ENCODE peak calls at places on chromosomes 16 and 17, in ten cellular contexts. P is heart right ventricle, O is psoas muscle, Q is A549, E is GM23338, S is colonic mucosa, V is body of pancreas, N is ascending aorta, D is dorsolateral prefrontal cortex, H is NB4. A is an unnamed sample.

GRCh38 chr17:49388692-49389513 is 25.8 kb downstream of the PHB1 start:
- DNase-seq in E (no peak), D (no peak), V (no peak), Q (no peak), S (no peak), P (no peak), O (no peak), H (no peak), N (no peak), A (no peak)

GRCh38 chr17:40796846-40797245 is 2.9 kb downstream of the KRT28 start:
- DNase-seq in V (no peak), P (no peak), Q (no peak), N (no peak), S (no peak), E (peak; percentile 37), D (no peak), O (no peak), H (no peak), A (no peak)

GRCh38 chr16:68236804-68237242 is 896 bp upstream of the ESRP2 start:
- DNase-seq in P (no peak), D (no peak), S (no peak), E (peak; percentile 55), N (no peak), H (no peak), V (peak; percentile 40), Q (no peak), O (no peak), A (no peak)

GRCh38 chr17:58382108-58382884 is 30.3 kb upstream of the SUPT4H1 start:
- DNase-seq in E (no peak), O (no peak), N (no peak), Q (no peak), D (no peak), P (no peak), V (no peak), H (no peak), S (no peak), A (no peak)

GRCh38 chr17:80443916-80444708 is 29.1 kb downstream of the ENDOV start:
- DNase-seq in Q (no peak), S (no peak), H (no peak), D (no peak), O (peak; percentile 40), P (peak; percentile 2), E (peak; percentile 57), V (no peak), N (no peak), A (no peak)

GRCh38 chr17:1089915-1090314 is 89.9 kb downstream of the ABR start:
- DNase-seq in H (peak; percentile 78), N (peak; percentile 85), P (no peak), V (no peak), O (no peak), E (no peak), Q (no peak), S (no peak), D (no peak), A (peak; percentile 60)

GRCh38 chr17:9644910-9645751 is at the start of gene USP43:
- DNase-seq in H (peak; percentile 82), S (peak; percentile 81), N (no peak), D (no peak), Q (peak; percentile 47), V (peak; percentile 75), P (no peak), E (peak; percentile 79), O (no peak), A (peak; percentile 3)

GRCh38 chr17:47257651-47258339 is 4.2 kb downstream of the ITGB3 start:
- DNase-seq in P (no peak), D (no peak), S (no peak), N (no peak), O (no peak), H (peak; percentile 83), Q (no peak), E (no peak), V (no peak), A (peak; percentile 77)

DNA sequence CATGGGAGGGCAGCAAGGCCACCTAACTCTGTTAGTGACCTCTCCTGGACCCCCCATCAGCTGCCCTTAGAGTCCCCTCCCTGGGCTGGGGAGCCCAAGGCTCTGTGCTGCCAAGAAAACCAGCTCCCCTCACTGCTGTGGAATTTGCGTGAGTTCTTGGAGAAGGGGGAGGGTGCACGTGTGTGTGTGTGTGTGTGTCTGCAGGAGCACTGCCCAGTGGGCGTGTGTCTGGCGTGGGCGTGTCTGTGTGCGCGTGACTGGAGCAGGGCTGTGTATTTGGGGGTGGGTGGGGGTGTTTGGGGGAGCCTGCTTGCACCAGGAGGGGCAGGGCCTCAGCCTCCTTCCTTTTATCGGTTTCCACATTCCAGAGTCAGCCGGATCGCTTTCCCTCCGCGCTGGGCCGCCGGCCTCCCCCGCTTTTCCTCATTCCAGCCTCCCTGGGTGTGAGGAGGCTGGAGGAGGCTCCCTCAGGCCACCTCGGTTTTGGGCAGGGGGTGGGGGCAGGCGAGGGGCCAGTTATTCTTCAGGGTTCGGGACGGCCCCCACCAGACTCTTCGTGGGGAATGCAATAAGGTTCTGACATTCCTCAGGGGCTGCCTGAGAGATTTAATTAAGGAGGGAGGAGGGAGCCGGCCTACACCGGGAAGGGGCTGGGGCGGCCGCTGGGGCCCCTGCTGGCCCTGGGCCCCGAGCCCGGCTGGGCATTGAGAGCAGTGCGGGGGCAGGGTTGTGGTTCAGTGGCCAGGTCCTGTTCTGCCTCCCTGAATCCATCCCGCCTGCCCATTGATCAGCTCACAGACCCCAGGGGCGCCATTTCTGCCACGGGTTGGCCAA is 2.5 kb downstream of the VASN start:
- DNase-seq in D (no peak), O (peak; percentile 85), P (peak; percentile 68), V (peak; percentile 73), N (peak; percentile 94), Q (peak; percentile 36), S (peak; percentile 68), H (no peak), E (peak; percentile 79), A (peak; percentile 99)
- H3K4me3 ChIP-seq in D (peak overlapping the region; percentile 70), O (peak overlapping the region; percentile 67), P (peak overlapping the region; percentile 71), V (no peak overlapping the region), N (peak overlapping the region; percentile 64), Q (peak overlapping the region; percentile 27), S (no peak overlapping the region), H (no peak overlapping the region), E (peak overlapping the region; percentile 73), A (peak overlapping the region; percentile 95)

GRCh38 chr16:17431904-17432625 is 38.7 kb downstream of the XYLT1 start:
- DNase-seq in E (no peak), V (no peak), O (no peak), H (no peak), Q (no peak), N (no peak), P (no peak), S (no peak), D (no peak), A (no peak)
- TF ChIP-seq CTCF in E (peak; percentile 36), V (no peak), O (peak; percentile 10), H (no peak), Q (no peak), N (no peak), P (no peak), S (no peak), D (no peak), A (peak; percentile 20)

DNA sequence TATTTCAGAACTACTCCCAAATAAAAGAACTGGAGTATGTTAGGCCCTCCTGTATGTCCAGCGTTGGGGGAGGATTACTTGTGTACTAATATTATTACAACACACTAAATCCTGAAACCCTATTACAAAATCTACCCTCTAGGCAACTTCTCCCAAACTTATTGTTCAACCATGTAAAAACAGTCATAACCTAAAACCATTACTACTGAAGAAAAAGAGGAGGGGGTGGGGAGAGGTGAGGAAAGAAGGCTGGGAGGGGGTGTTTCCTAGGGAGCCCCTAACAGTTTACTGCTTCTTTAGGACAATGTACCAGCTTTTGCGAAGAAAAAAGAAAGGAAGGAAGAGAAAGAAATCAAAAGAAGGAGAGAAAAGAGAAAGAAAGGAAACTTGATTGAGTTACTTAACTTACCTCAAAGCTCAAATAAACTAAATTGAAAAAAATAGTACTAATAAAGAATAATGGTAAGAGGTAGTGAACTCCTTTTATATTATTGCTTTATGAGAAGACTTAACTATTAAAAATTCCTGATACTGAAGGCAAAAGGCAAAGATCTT is 2.3 kb downstream of the SALL1 start:
- DNase-seq in D (no peak), E (no peak), N (no peak), S (no peak), O (no peak), V (no peak), H (peak; percentile 23), Q (no peak), P (no peak), A (peak; percentile 27)
- H3K4me3 ChIP-seq in D (peak overlapping the region; percentile 94), E (peak overlapping the region; percentile 94), N (no peak overlapping the region), S (no peak overlapping the region), O (no peak overlapping the region), V (no peak overlapping the region), H (no peak overlapping the region), Q (no peak overlapping the region), P (no peak overlapping the region), A (no peak overlapping the region)

DNA sequence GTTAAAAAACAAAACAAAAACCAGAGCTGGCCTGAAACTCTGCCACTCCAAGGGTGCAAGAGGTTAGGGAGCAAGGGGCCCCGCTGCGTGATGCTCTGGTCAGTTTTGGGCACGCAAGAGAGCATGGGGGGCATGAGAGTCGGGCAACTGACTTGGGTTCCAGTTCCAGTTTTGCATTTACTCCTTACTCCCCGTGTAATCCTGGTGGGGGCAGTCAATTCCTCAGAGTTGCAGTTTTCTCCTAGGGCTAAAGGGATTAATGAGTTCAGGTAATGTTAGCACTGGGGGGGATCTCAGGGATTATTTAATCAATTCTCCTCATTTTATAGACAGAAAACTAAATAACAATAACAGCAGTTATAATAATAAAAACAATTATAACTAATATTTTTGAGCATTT is 72.9 kb upstream of the PMFBP1 start:
- DNase-seq in O (no peak), V (no peak), S (no peak), N (no peak), H (no peak), E (peak; percentile 22), Q (no peak), D (no peak), P (no peak), A (peak; percentile 24)
- TF ChIP-seq CTCF in O (no peak), V (no peak), S (no peak), N (no peak), H (no peak), E (no peak), Q (no peak), D (no peak), P (no peak), A (peak; percentile 12)